ENCODE peak calls at places on chromosome 12, in four cellular contexts. I is esophagus squamous epithelium, C is fibroblast of the aortic adventitia, P is activated T-cell treated with anti-CD3 and anti-CD28 coated beads for 4 hours. V is an unnamed sample.

GRCh38 chr12:72346331-72346944 is 74.3 kb downstream of the TRHDE start:
- DNase-seq in I (no peak), C (peak), P (no peak), V (peak)

GRCh38 chr12:22935090-22935489 is 310.1 kb downstream of the ETNK1 start:
- DNase-seq in I (no peak), C (no peak), P (no peak), V (no peak)

GRCh38 chr12:82793882-82794281 is 107.2 kb downstream of the TMTC2 start:
- DNase-seq in I (no peak), C (no peak), P (no peak), V (no peak)

GRCh38 chr12:65666876-65667275 is 157.4 kb upstream of the HMGA2 start:
- DNase-seq in I (no peak), C (peak), P (no peak), V (no peak)

GRCh38 chr12:109192358-109192757 is 76.0 kb downstream of the ACACB start:
- DNase-seq in I (no peak), C (peak), P (no peak), V (peak)

GRCh38 chr12:70186436-70186835 is 56.8 kb upstream of the CNOT2 start:
- DNase-seq in I (no peak), C (no peak), P (no peak), V (no peak)

GRCh38 chr12:13024151-13024946 is 19.8 kb upstream of the FAM234B start:
- DNase-seq in I (no peak), C (peak), P (no peak), V (no peak)

GRCh38 chr12:115937345-115937744 is 340.1 kb downstream of the MED13L start:
- DNase-seq in I (no peak), C (no peak), P (no peak), V (no peak)

GRCh38 chr12:56957229-56958052 is at the start of gene RDH16:
- DNase-seq in I (no peak), C (no peak), P (no peak), V (no peak)

GRCh38 chr12:75289678-75290200 is 40.4 kb downstream of the CAPS2 start:
- DNase-seq in I (no peak), C (peak), P (no peak), V (peak)

GRCh38 chr12:108304633-108305032 is 34.5 kb downstream of the CMKLR1 start:
- DNase-seq in I (no peak), C (no peak), P (no peak), V (no peak)

GRCh38 chr12:13343380-13343779 is 146.9 kb downstream of the EMP1 start:
- DNase-seq in I (no peak), C (peak), P (no peak), V (no peak)

GRCh38 chr12:356276-356988 is 32.7 kb downstream of the KDM5A start:
- DNase-seq in I (no peak), C (peak), P (no peak), V (peak)

GRCh38 chr12:50659690-50660424 is 104.0 kb upstream of the ATF1 start:
- DNase-seq in I (no peak), C (no peak), P (no peak), V (no peak)

V was measured in GM04504.